ENCODE peak calls at places on chromosomes 6 and 20, in five cellular contexts. One of them, this sample, is unnamed.

GRCh38 chr6:105402981-105403935 is at the start of gene PREP:
- DNase-seq in fibroblast of pulmonary artery: peak
- DNase-seq in CD8-positive, alpha-beta T cell: peak
- DNase-seq in small intestine: peak
- DNase-seq in transverse colon: peak
- DNase-seq in this sample: peak

GRCh38 chr6:157403684-157404051 is 22.7 kb downstream of the ZDHHC14 start:
- DNase-seq in fibroblast of pulmonary artery: no peak
- DNase-seq in CD8-positive, alpha-beta T cell: no peak
- DNase-seq in small intestine: no peak
- DNase-seq in transverse colon: no peak
- DNase-seq in this sample: no peak

GRCh38 chr6:68638225-68638900 is 3.3 kb downstream of the ADGRB3 start:
- DNase-seq in fibroblast of pulmonary artery: peak
- DNase-seq in CD8-positive, alpha-beta T cell: no peak
- DNase-seq in small intestine: no peak
- DNase-seq in transverse colon: peak
- DNase-seq in this sample: no peak

GRCh38 chr6:64861039-64861651 is 845.9 kb downstream of the EYS start:
- DNase-seq in fibroblast of pulmonary artery: no peak
- DNase-seq in CD8-positive, alpha-beta T cell: no peak
- DNase-seq in small intestine: no peak
- DNase-seq in transverse colon: no peak
- DNase-seq in this sample: no peak

GRCh38 chr6:7165002-7165735 is 57.4 kb downstream of the RREB1 start:
- DNase-seq in fibroblast of pulmonary artery: peak
- DNase-seq in CD8-positive, alpha-beta T cell: no peak
- DNase-seq in small intestine: no peak
- DNase-seq in transverse colon: no peak
- DNase-seq in this sample: no peak

GRCh38 chr6:111845441-111845871 is 27.8 kb downstream of the FYN start:
- DNase-seq in fibroblast of pulmonary artery: peak
- DNase-seq in CD8-positive, alpha-beta T cell: no peak
- DNase-seq in small intestine: peak
- DNase-seq in transverse colon: no peak
- DNase-seq in this sample: no peak

GRCh38 chr20:4488407-4489339 is 233.0 kb upstream of the PRND start:
- DNase-seq in fibroblast of pulmonary artery: peak
- DNase-seq in CD8-positive, alpha-beta T cell: no peak
- DNase-seq in small intestine: no peak
- DNase-seq in transverse colon: no peak
- DNase-seq in this sample: no peak

GRCh38 chr6:34383651-34384304 is 8.7 kb downstream of the NUDT3 start:
- DNase-seq in fibroblast of pulmonary artery: no peak
- DNase-seq in CD8-positive, alpha-beta T cell: no peak
- DNase-seq in small intestine: no peak
- DNase-seq in transverse colon: no peak
- DNase-seq in this sample: no peak

GRCh38 chr20:8315639-8316573 is 183.8 kb downstream of the PLCB1 start:
- DNase-seq in fibroblast of pulmonary artery: no peak
- DNase-seq in CD8-positive, alpha-beta T cell: no peak
- DNase-seq in small intestine: peak
- DNase-seq in transverse colon: no peak
- DNase-seq in this sample: no peak

GRCh38 chr6:42970859-42971612 is 7.9 kb downstream of the PEX6 start:
- DNase-seq in fibroblast of pulmonary artery: no peak
- DNase-seq in CD8-positive, alpha-beta T cell: no peak
- DNase-seq in small intestine: no peak
- DNase-seq in transverse colon: no peak
- DNase-seq in this sample: no peak

GRCh38 chr6:63305278-63305677 is 14.5 kb downstream of the LGSN start:
- DNase-seq in fibroblast of pulmonary artery: no peak
- DNase-seq in CD8-positive, alpha-beta T cell: no peak
- DNase-seq in small intestine: no peak
- DNase-seq in transverse colon: peak
- DNase-seq in this sample: no peak

GRCh38 chr6:122692175-122692598 is 82.0 kb downstream of the PKIB start:
- DNase-seq in fibroblast of pulmonary artery: peak
- DNase-seq in CD8-positive, alpha-beta T cell: no peak
- DNase-seq in small intestine: no peak
- DNase-seq in transverse colon: no peak
- DNase-seq in this sample: no peak

GRCh38 chr6:139540276-139540675 is 165.8 kb upstream of the CITED2 start:
- DNase-seq in fibroblast of pulmonary artery: peak
- DNase-seq in CD8-positive, alpha-beta T cell: peak
- DNase-seq in small intestine: peak
- DNase-seq in transverse colon: peak
- DNase-seq in this sample: peak

GRCh38 chr6:156057869-156058268 is 602.2 kb upstream of the NOX3 start:
- DNase-seq in fibroblast of pulmonary artery: no peak
- DNase-seq in CD8-positive, alpha-beta T cell: no peak
- DNase-seq in small intestine: no peak
- DNase-seq in transverse colon: no peak
- DNase-seq in this sample: no peak

GRCh38 chr6:26120807-26121140 is 33.5 kb downstream of the HFE start:
- DNase-seq in fibroblast of pulmonary artery: no peak
- DNase-seq in CD8-positive, alpha-beta T cell: no peak
- DNase-seq in small intestine: no peak
- DNase-seq in transverse colon: no peak
- DNase-seq in this sample: no peak

GRCh38 chr6:15608406-15608805 is 54.4 kb downstream of the DTNBP1 start:
- DNase-seq in fibroblast of pulmonary artery: peak
- DNase-seq in CD8-positive, alpha-beta T cell: no peak
- DNase-seq in small intestine: peak
- DNase-seq in transverse colon: no peak
- DNase-seq in this sample: no peak